ENCODE peak calls at places on chromosomes 5 and 9, in nine cellular contexts. One of them, this sample, is unnamed.
A peak's percentile ranks its signal among the peaks of the same experiment; 100 is the strongest.

GRCh38 chr9:1013018-1013417 is 36.6 kb downstream of the DMRT3 start:
- DNase-seq in breast epithelium: no peak
- DNase-seq in tibial nerve: no peak
- DNase-seq in pancreas: no peak
- DNase-seq in CD4-positive, alpha-beta T cell: no peak
- DNase-seq in fibroblast of lung: no peak
- DNase-seq in CD8-positive, alpha-beta T cell: no peak
- DNase-seq in heart left ventricle: no peak
- DNase-seq in tibial artery: no peak
- DNase-seq in this sample: no peak

GRCh38 chr5:126939887-126940286 is 90.5 kb downstream of the MARCHF3 start:
- DNase-seq in breast epithelium: no peak
- DNase-seq in tibial nerve: no peak
- DNase-seq in pancreas: no peak
- DNase-seq in CD4-positive, alpha-beta T cell: no peak
- DNase-seq in fibroblast of lung: peak; percentile 10
- DNase-seq in CD8-positive, alpha-beta T cell: no peak
- DNase-seq in heart left ventricle: no peak
- DNase-seq in tibial artery: no peak
- DNase-seq in this sample: no peak

GRCh38 chr5:56516034-56516433 is 282.9 kb upstream of the ANKRD55 start:
- DNase-seq in breast epithelium: no peak
- DNase-seq in tibial nerve: no peak
- DNase-seq in pancreas: no peak
- DNase-seq in CD4-positive, alpha-beta T cell: no peak
- DNase-seq in fibroblast of lung: no peak
- DNase-seq in CD8-positive, alpha-beta T cell: no peak
- DNase-seq in heart left ventricle: no peak
- DNase-seq in tibial artery: no peak
- DNase-seq in this sample: no peak

GRCh38 chr9:127187231-127187956 is 65.0 kb upstream of the ANGPTL2 start:
- DNase-seq in breast epithelium: no peak
- DNase-seq in tibial nerve: peak; percentile 83
- DNase-seq in pancreas: no peak
- DNase-seq in CD4-positive, alpha-beta T cell: no peak
- DNase-seq in fibroblast of lung: peak; percentile 96
- DNase-seq in CD8-positive, alpha-beta T cell: no peak
- DNase-seq in heart left ventricle: peak; percentile 62
- DNase-seq in tibial artery: peak; percentile 91
- DNase-seq in this sample: no peak

GRCh38 chr9:27379311-27380236 is 82.6 kb upstream of the EQTN start:
- DNase-seq in breast epithelium: no peak
- DNase-seq in tibial nerve: no peak
- DNase-seq in pancreas: no peak
- DNase-seq in CD4-positive, alpha-beta T cell: no peak
- DNase-seq in fibroblast of lung: no peak
- DNase-seq in CD8-positive, alpha-beta T cell: no peak
- DNase-seq in heart left ventricle: no peak
- DNase-seq in tibial artery: no peak
- DNase-seq in this sample: no peak

GRCh38 chr9:127866535-127866934 is 10.9 kb downstream of the AK1 start:
- DNase-seq in breast epithelium: no peak
- DNase-seq in tibial nerve: no peak
- DNase-seq in pancreas: no peak
- DNase-seq in CD4-positive, alpha-beta T cell: no peak
- DNase-seq in fibroblast of lung: no peak
- DNase-seq in CD8-positive, alpha-beta T cell: no peak
- DNase-seq in heart left ventricle: no peak
- DNase-seq in tibial artery: no peak
- DNase-seq in this sample: no peak

GRCh38 chr5:152542741-152543140 is 137.7 kb upstream of the NMUR2 start:
- DNase-seq in breast epithelium: no peak
- DNase-seq in tibial nerve: no peak
- DNase-seq in pancreas: no peak
- DNase-seq in CD4-positive, alpha-beta T cell: no peak
- DNase-seq in fibroblast of lung: peak; percentile 22
- DNase-seq in CD8-positive, alpha-beta T cell: no peak
- DNase-seq in heart left ventricle: no peak
- DNase-seq in tibial artery: no peak
- DNase-seq in this sample: peak; percentile 83

GRCh38 chr5:149688406-149688805 is 41.7 kb upstream of the PPARGC1B start:
- DNase-seq in breast epithelium: no peak
- DNase-seq in tibial nerve: no peak
- DNase-seq in pancreas: no peak
- DNase-seq in CD4-positive, alpha-beta T cell: no peak
- DNase-seq in fibroblast of lung: no peak
- DNase-seq in CD8-positive, alpha-beta T cell: no peak
- DNase-seq in heart left ventricle: no peak
- DNase-seq in tibial artery: no peak
- DNase-seq in this sample: no peak

GRCh38 chr5:42970636-42971559 is 69.2 kb downstream of the ANXA2R start:
- DNase-seq in breast epithelium: no peak
- DNase-seq in tibial nerve: no peak
- DNase-seq in pancreas: no peak
- DNase-seq in CD4-positive, alpha-beta T cell: no peak
- DNase-seq in fibroblast of lung: peak; percentile 10
- DNase-seq in CD8-positive, alpha-beta T cell: peak; percentile 21
- DNase-seq in heart left ventricle: no peak
- DNase-seq in tibial artery: no peak
- DNase-seq in this sample: peak; percentile 45

GRCh38 chr5:157214399-157214798 is 33.8 kb downstream of the ITK start:
- DNase-seq in breast epithelium: no peak
- DNase-seq in tibial nerve: no peak
- DNase-seq in pancreas: no peak
- DNase-seq in CD4-positive, alpha-beta T cell: no peak
- DNase-seq in fibroblast of lung: no peak
- DNase-seq in CD8-positive, alpha-beta T cell: no peak
- DNase-seq in heart left ventricle: no peak
- DNase-seq in tibial artery: no peak
- DNase-seq in this sample: no peak

GRCh38 chr9:129752915-129753724 is at the start of gene PTGES:
- DNase-seq in breast epithelium: peak; percentile 78
- DNase-seq in tibial nerve: peak; percentile 53
- DNase-seq in pancreas: peak; percentile 61
- DNase-seq in CD4-positive, alpha-beta T cell: peak; percentile 44
- DNase-seq in fibroblast of lung: peak; percentile 83
- DNase-seq in CD8-positive, alpha-beta T cell: peak; percentile 62
- DNase-seq in heart left ventricle: peak; percentile 54
- DNase-seq in tibial artery: peak; percentile 67
- DNase-seq in this sample: peak; percentile 92

GRCh38 chr9:135245482-135246247 is 158.2 kb downstream of the OLFM1 start:
- DNase-seq in breast epithelium: no peak
- DNase-seq in tibial nerve: no peak
- DNase-seq in pancreas: peak; percentile 39
- DNase-seq in CD4-positive, alpha-beta T cell: no peak
- DNase-seq in fibroblast of lung: no peak
- DNase-seq in CD8-positive, alpha-beta T cell: peak; percentile 13
- DNase-seq in heart left ventricle: no peak
- DNase-seq in tibial artery: no peak
- DNase-seq in this sample: no peak

GRCh38 chr9:70761139-70761538 is 346.7 kb upstream of the KLF9 start:
- DNase-seq in breast epithelium: no peak
- DNase-seq in tibial nerve: no peak
- DNase-seq in pancreas: no peak
- DNase-seq in CD4-positive, alpha-beta T cell: no peak
- DNase-seq in fibroblast of lung: no peak
- DNase-seq in CD8-positive, alpha-beta T cell: no peak
- DNase-seq in heart left ventricle: no peak
- DNase-seq in tibial artery: no peak
- DNase-seq in this sample: no peak

GRCh38 chr5:37005946-37006540 is 129.5 kb downstream of the NIPBL start:
- DNase-seq in breast epithelium: no peak
- DNase-seq in tibial nerve: no peak
- DNase-seq in pancreas: no peak
- DNase-seq in CD4-positive, alpha-beta T cell: no peak
- DNase-seq in fibroblast of lung: peak; percentile 23
- DNase-seq in CD8-positive, alpha-beta T cell: no peak
- DNase-seq in heart left ventricle: no peak
- DNase-seq in tibial artery: no peak
- DNase-seq in this sample: peak; percentile 26

GRCh38 chr9:19252885-19253219 is 22.4 kb downstream of the DENND4C start:
- DNase-seq in breast epithelium: no peak
- DNase-seq in tibial nerve: no peak
- DNase-seq in pancreas: no peak
- DNase-seq in CD4-positive, alpha-beta T cell: no peak
- DNase-seq in fibroblast of lung: no peak
- DNase-seq in CD8-positive, alpha-beta T cell: no peak
- DNase-seq in heart left ventricle: no peak
- DNase-seq in tibial artery: no peak
- DNase-seq in this sample: no peak
- H3K27ac ChIP-seq in breast epithelium: no peak overlapping the region
- H3K27ac ChIP-seq in tibial nerve: no peak overlapping the region
- H3K27ac ChIP-seq in pancreas: no peak overlapping the region
- H3K27ac ChIP-seq in CD4-positive, alpha-beta T cell: no peak overlapping the region
- H3K27ac ChIP-seq in fibroblast of lung: no peak overlapping the region
- H3K27ac ChIP-seq in CD8-positive, alpha-beta T cell: no peak overlapping the region
- H3K27ac ChIP-seq in heart left ventricle: no peak overlapping the region
- H3K27ac ChIP-seq in tibial artery: no peak overlapping the region
- H3K27ac ChIP-seq in this sample: no peak overlapping the region

DNA sequence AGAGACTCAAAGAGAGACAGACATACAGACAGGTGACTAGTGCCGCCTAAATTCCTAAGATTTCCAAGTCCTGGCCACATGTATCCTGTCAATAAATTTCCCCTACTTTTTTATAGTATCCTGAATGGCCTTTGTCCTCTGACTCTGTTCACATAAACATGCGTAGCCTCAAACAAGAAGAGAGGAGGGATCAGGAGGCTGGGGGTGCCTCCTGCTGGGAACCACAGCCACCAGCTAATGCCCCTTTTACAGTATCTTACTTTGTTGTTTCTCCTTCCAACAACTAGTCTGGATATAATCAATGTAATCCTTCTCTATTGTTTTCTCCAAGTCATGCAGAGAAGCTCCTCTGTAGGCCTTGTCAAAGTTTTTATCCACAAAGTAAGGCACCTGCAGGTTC is 15.9 kb upstream of the SPATA24 start:
- DNase-seq in breast epithelium: no peak
- DNase-seq in tibial nerve: no peak
- DNase-seq in pancreas: no peak
- DNase-seq in CD4-positive, alpha-beta T cell: no peak
- DNase-seq in fibroblast of lung: no peak
- DNase-seq in CD8-positive, alpha-beta T cell: no peak
- DNase-seq in heart left ventricle: no peak
- DNase-seq in tibial artery: no peak
- DNase-seq in this sample: no peak
- TF ChIP-seq CTCF in breast epithelium: no peak
- TF ChIP-seq CTCF in tibial nerve: no peak
- TF ChIP-seq CTCF in pancreas: no peak
- TF ChIP-seq CTCF in CD4-positive, alpha-beta T cell: no peak
- TF ChIP-seq CTCF in fibroblast of lung: no peak
- TF ChIP-seq CTCF in CD8-positive, alpha-beta T cell: no peak
- TF ChIP-seq CTCF in heart left ventricle: peak; percentile 34
- TF ChIP-seq CTCF in tibial artery: no peak
- TF ChIP-seq CTCF in this sample: no peak

GRCh38 chr5:159682623-159683022 is 233.7 kb upstream of the ADRA1B start:
- DNase-seq in breast epithelium: no peak
- DNase-seq in tibial nerve: no peak
- DNase-seq in pancreas: no peak
- DNase-seq in CD4-positive, alpha-beta T cell: no peak
- DNase-seq in fibroblast of lung: no peak
- DNase-seq in CD8-positive, alpha-beta T cell: no peak
- DNase-seq in heart left ventricle: no peak
- DNase-seq in tibial artery: no peak
- DNase-seq in this sample: peak; percentile 42

GRCh38 chr5:159680095-159680494 is 236.2 kb upstream of the ADRA1B start:
- DNase-seq in breast epithelium: no peak
- DNase-seq in tibial nerve: no peak
- DNase-seq in pancreas: no peak
- DNase-seq in CD4-positive, alpha-beta T cell: no peak
- DNase-seq in fibroblast of lung: peak; percentile 7
- DNase-seq in CD8-positive, alpha-beta T cell: no peak
- DNase-seq in heart left ventricle: no peak
- DNase-seq in tibial artery: no peak
- DNase-seq in this sample: no peak

GRCh38 chr5:159673538-159673937 is 242.7 kb upstream of the ADRA1B start:
- DNase-seq in breast epithelium: no peak
- DNase-seq in tibial nerve: no peak
- DNase-seq in pancreas: no peak
- DNase-seq in CD4-positive, alpha-beta T cell: no peak
- DNase-seq in fibroblast of lung: no peak
- DNase-seq in CD8-positive, alpha-beta T cell: no peak
- DNase-seq in heart left ventricle: no peak
- DNase-seq in tibial artery: no peak
- DNase-seq in this sample: no peak

DNA sequence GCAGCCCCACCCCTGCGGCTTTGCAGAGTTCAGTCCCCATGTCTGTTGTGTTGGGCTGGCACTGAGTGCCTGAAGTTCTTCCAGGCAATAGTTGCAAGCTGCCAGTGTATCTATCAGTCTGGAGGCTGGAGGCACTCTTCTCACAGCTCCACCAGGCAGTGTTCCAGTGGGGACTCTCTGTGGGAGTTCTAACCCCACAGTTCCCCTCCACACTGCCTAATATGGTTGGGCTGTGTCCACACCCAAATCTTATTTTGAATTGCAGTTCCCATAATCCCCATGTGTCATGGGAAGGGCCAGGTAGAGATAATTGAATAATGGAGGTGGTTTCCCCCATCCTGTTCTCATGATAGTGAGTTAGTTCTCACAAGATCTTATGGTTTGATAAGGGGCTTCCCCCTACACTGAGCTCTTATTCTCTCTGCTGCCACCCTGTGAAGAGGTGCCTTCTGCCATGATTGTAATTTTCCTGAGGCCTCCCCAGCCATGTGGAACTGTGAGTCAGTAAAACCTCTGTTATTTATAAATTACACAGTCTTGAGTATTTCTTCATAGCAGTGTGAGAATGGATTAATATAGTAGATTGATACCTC is 237.4 kb upstream of the ADRA1B start:
- DNase-seq in breast epithelium: no peak
- DNase-seq in tibial nerve: no peak
- DNase-seq in pancreas: no peak
- DNase-seq in CD4-positive, alpha-beta T cell: no peak
- DNase-seq in fibroblast of lung: no peak
- DNase-seq in CD8-positive, alpha-beta T cell: no peak
- DNase-seq in heart left ventricle: no peak
- DNase-seq in tibial artery: no peak
- DNase-seq in this sample: no peak
- H3K9me3 ChIP-seq in breast epithelium: peaks cover 32% of the 10 kb centered on the region
- H3K9me3 ChIP-seq in tibial nerve: no peaks in the 10 kb centered on the region
- H3K9me3 ChIP-seq in pancreas: no peaks in the 10 kb centered on the region
- H3K9me3 ChIP-seq in CD4-positive, alpha-beta T cell: peaks cover 27% of the 10 kb centered on the region
- H3K9me3 ChIP-seq in fibroblast of lung: no peaks in the 10 kb centered on the region
- H3K9me3 ChIP-seq in CD8-positive, alpha-beta T cell: peaks cover 4% of the 10 kb centered on the region
- H3K9me3 ChIP-seq in heart left ventricle: no peaks in the 10 kb centered on the region
- H3K9me3 ChIP-seq in tibial artery: peaks cover 14% of the 10 kb centered on the region
- H3K9me3 ChIP-seq in this sample: no peaks in the 10 kb centered on the region

DNA sequence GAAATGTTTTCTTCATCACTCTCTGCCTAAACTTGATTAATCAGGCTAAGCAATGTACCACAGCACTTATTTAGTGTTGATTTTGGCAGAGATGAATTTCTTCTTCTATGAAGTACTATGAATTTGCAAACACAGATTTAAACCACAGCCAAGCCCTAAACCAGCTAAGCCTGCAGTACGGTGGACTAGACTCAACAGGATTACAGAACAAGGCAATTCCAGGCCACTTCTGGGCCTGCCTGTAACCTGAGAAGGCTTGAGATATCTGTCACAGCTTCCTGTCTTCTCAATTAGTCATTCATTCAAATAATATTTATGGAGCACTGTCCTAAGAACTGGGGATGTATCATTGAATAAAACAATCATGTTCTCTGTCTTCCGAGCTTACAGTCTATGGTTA is 32.4 kb upstream of the CAST start:
- DNase-seq in breast epithelium: no peak
- DNase-seq in tibial nerve: no peak
- DNase-seq in pancreas: no peak
- DNase-seq in CD4-positive, alpha-beta T cell: no peak
- DNase-seq in fibroblast of lung: peak; percentile 99
- DNase-seq in CD8-positive, alpha-beta T cell: no peak
- DNase-seq in heart left ventricle: no peak
- DNase-seq in tibial artery: peak; percentile 23
- DNase-seq in this sample: peak; percentile 83
- H3K27ac ChIP-seq in breast epithelium: peak overlapping the region; percentile 62
- H3K27ac ChIP-seq in tibial nerve: no peak overlapping the region
- H3K27ac ChIP-seq in pancreas: no peak overlapping the region
- H3K27ac ChIP-seq in CD4-positive, alpha-beta T cell: no peak overlapping the region
- H3K27ac ChIP-seq in fibroblast of lung: no peak overlapping the region
- H3K27ac ChIP-seq in CD8-positive, alpha-beta T cell: no peak overlapping the region
- H3K27ac ChIP-seq in heart left ventricle: peak overlapping the region; percentile 22
- H3K27ac ChIP-seq in tibial artery: no peak overlapping the region
- H3K27ac ChIP-seq in this sample: no peak overlapping the region

This sample was measured in cardiac muscle cell.